ENCODE peak calls at places on chromosomes 11 and 22, in seven cellular contexts. D, N, W, E, U, O and L are unnamed samples.

GRCh38 chr22:46688949-46689348 is 49.1 kb downstream of the CERK start:
- DNase-seq in D (no peak), N (no peak), W (no peak), E (no peak), U (no peak), O (no peak), L (no peak)

GRCh38 chr11:33734441-33735165 is 1.6 kb downstream of the CD59 start:
- DNase-seq in D (no peak), N (no peak), W (no peak), E (no peak), U (no peak), O (no peak), L (no peak)

GRCh38 chr22:20111689-20112622 is 3.9 kb upstream of the RANBP1 start:
- DNase-seq in D (no peak), N (no peak), W (no peak), E (no peak), U (no peak), O (no peak), L (no peak)

GRCh38 chr11:45073575-45074225 is 72.7 kb upstream of the PRDM11 start:
- DNase-seq in D (no peak), N (no peak), W (no peak), E (no peak), U (no peak), O (no peak), L (no peak)

GRCh38 chr11:115197031-115197430 is 307.2 kb downstream of the CADM1 start:
- DNase-seq in D (no peak), N (no peak), W (no peak), E (no peak), U (no peak), O (no peak), L (no peak)

GRCh38 chr11:57349491-57350274 is 11.5 kb downstream of the P2RX3 start:
- DNase-seq in D (peak; percentile 88), N (peak; percentile 57), W (peak; percentile 35), E (peak; percentile 86), U (peak; percentile 98), O (no peak), L (peak; percentile 26)

GRCh38 chr11:518463-519202 is 11.6 kb upstream of the RNH1 start:
- DNase-seq in D (peak; percentile 97), N (peak; percentile 67), W (peak; percentile 90), E (peak; percentile 95), U (peak; percentile 93), O (no peak), L (peak; percentile 85)

GRCh38 chr22:19545935-19546207 is 21.7 kb upstream of the CLDN5 start:
- DNase-seq in D (no peak), N (no peak), W (no peak), E (no peak), U (no peak), O (no peak), L (no peak)

GRCh38 chr11:19183641-19184040 is 18.1 kb downstream of the CSRP3 start:
- DNase-seq in D (no peak), N (no peak), W (no peak), E (no peak), U (no peak), O (no peak), L (no peak)

GRCh38 chr11:13168281-13168680 is 109.3 kb upstream of the BMAL1 start:
- DNase-seq in D (no peak), N (no peak), W (no peak), E (no peak), U (no peak), O (no peak), L (no peak)

GRCh38 chr11:128509990-128510389 is 77.4 kb downstream of the ETS1 start:
- DNase-seq in D (no peak), N (no peak), W (no peak), E (no peak), U (no peak), O (no peak), L (no peak)

GRCh38 chr11:20066013-20066782 is 94.1 kb downstream of the DBX1 start:
- DNase-seq in D (no peak), N (no peak), W (no peak), E (no peak), U (no peak), O (no peak), L (no peak)

GRCh38 chr22:49052023-49052538 is 775.6 kb downstream of the BRD1 start:
- DNase-seq in D (no peak), N (no peak), W (no peak), E (peak; percentile 27), U (no peak), O (no peak), L (no peak)
- TF ChIP-seq JUND in D (no peak), N (no peak), W (no peak), E (no peak), U (no peak), O (no peak), L (no peak)

DNA sequence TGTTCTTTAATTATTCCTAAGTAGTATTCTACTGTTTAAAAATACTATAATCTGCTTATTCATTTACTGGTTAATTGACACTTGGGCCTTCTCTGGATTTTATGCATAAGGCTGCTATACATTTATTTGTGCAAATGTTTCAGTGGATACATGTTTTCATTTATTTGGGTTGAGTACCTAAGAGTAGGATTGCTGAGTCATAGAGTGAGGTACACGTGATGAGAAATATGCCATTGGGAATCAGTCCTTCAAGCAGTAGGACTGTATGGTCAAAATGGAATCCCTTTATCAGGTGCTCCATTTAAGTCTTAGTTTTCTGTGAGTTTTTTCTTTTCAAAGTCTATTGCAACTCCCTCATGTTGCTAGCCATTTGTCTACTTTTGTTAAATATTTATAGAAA is 275.2 kb upstream of the SORL1-AS1 start:
- DNase-seq in D (no peak), N (no peak), W (no peak), E (no peak), U (no peak), O (no peak), L (no peak)
- TF ChIP-seq JUND in D (no peak), N (no peak), W (no peak), E (no peak), U (no peak), O (no peak), L (no peak)

GRCh38 chr22:49263101-49263500 is 564.6 kb downstream of the BRD1 start:
- DNase-seq in D (no peak), N (no peak), W (no peak), E (no peak), U (no peak), O (no peak), L (no peak)
- TF ChIP-seq JUND in D (no peak), N (no peak), W (no peak), E (no peak), U (no peak), O (no peak), L (no peak)

DNA sequence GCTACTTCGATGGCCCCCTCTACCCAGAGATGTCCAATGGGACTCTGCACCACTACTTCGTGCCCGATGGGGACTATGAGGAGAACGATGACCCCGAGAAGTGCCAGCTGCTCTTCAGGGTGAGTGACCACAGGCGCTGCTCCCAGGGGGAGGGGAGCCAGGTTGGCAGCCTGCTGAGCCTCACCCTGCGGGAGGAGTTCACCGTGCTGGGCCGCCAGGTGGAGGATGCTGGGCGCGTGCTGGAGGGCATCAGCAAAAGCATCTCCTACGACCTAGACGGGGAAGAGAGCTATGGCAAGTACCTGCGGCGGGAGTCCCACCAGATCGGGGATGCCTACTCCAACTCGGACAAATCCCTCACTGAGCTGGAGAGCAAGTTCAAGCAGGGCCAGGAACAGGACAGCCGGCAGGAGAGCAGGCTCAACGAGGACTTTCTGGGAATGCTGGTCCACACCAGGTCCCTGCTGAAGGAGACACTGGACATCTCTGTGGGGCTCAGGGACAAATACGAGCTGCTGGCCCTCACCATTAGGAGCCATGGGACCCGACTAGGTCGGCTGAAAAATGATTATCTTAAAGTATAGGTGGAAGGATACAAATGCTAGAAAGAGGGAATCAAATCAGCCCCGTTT is 783 bp downstream of the FIBIN start:
- DNase-seq in D (no peak), N (no peak), W (no peak), E (no peak), U (peak; percentile 47), O (no peak), L (no peak)
- TF ChIP-seq JUND in D (no peak), N (no peak), W (no peak), E (no peak), U (no peak), O (no peak), L (no peak)

DNA sequence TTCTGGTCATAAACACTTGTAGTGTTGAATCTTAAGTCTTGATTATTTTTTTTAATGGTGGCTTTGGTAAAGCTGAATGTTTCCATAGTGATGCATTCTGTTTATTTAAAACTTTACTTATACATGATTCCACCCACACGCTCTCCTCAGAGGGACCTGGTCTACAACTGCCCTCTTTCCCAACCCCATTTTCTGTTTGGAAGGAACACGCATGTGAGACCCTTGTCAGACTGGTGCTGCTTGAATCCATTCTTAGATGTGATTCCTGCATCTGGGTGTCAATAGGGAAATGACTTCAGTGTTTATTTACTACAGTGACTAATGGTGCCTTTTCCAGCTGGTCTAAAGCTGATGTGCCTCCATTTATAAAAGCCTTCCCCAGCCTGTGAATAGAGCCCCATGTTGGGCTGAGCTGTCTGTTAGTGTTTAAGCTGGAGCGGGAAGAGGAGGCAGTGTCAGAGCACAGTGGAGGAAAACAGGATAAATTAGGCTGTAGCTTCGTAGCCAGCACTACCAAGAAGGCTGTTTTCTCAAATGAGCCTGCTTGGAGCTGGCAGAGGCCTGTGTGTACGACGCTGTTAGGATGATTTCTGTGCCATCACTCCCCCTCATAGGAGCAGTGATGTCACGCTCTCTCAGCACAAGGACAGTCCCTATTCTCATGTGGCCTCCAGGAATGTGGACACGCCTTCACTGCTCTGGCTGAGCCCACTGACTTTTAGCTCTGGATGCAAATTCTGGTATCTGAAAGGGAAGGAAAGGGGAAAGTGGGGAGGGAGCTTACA is 18.9 kb upstream of the C11orf96 start:
- DNase-seq in D (peak; percentile 56), N (no peak), W (no peak), E (no peak), U (no peak), O (no peak), L (no peak)
- TF ChIP-seq JUND in D (no peak), N (no peak), W (no peak), E (no peak), U (no peak), O (no peak), L (no peak)

DNA sequence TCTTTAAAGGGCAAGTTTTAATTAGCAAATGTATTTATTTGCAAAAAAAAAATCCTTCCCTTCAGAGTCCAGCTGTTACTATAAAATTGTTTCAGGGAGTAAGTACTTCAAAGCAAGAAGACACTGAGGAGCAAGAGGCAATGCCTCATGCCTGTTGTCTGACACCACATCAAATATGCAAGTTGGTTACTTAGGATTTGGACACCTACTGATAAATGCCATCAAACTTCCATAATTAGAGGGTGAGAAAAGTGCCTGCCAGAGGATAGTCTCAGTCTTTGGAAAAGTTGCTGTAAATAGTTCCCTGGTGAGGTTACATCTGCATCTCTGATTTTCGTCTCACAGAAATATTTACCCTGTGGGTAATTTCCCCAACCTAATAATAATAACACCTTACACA is 4.1 kb upstream of the TENM4 start:
- DNase-seq in D (no peak), N (no peak), W (no peak), E (no peak), U (no peak), O (no peak), L (no peak)
- TF ChIP-seq JUND in D (no peak), N (no peak), W (no peak), E (no peak), U (no peak), O (no peak), L (no peak)